ENCODE peak calls at places on chromosomes 4 and X, in five cellular contexts. S is left ventricle myocardium inferior; Y is activated CD8-positive, alpha-beta T cell treated with anti-CD3 and anti-CD28 coated beads for 36 hours; T is hepatocyte; C is adrenal gland. G is an unnamed sample.

GRCh38 chrX:57821703-57822375 is 88.4 kb downstream of the ZXDA start:
- DNase-seq in S (no peak), Y (peak; percentile 33), T (no peak), C (peak; percentile 18), G (no peak)

GRCh38 chr4:80263541-80264351 is 2.7 kb upstream of the FGF5 start:
- DNase-seq in S (no peak), Y (no peak), T (no peak), C (no peak), G (no peak)

GRCh38 chrX:25343060-25343459 is 327.3 kb upstream of the ARX start:
- DNase-seq in S (no peak), Y (no peak), T (no peak), C (no peak), G (no peak)

GRCh38 chr4:68338625-68339024 is 11.3 kb downstream of the YTHDC1 start:
- DNase-seq in S (no peak), Y (no peak), T (no peak), C (peak; percentile 32), G (no peak)

GRCh38 chr4:28702571-28702970 is 1841.9 kb downstream of the STIM2 start:
- DNase-seq in S (no peak), Y (no peak), T (no peak), C (no peak), G (no peak)

GRCh38 chr4:100555791-100556190 is 38.0 kb upstream of the EMCN start:
- DNase-seq in S (no peak), Y (no peak), T (no peak), C (no peak), G (no peak)

GRCh38 chr4:76279462-76279861 is 27.1 kb upstream of the STBD1 start:
- DNase-seq in S (no peak), Y (peak; percentile 53), T (no peak), C (no peak), G (no peak)

GRCh38 chr4:127959794-127960193 is 5.2 kb downstream of the MFSD8 start:
- DNase-seq in S (no peak), Y (no peak), T (no peak), C (no peak), G (no peak)

GRCh38 chr4:118712872-118713271 is 27.7 kb downstream of the METTL14 start:
- DNase-seq in S (no peak), Y (no peak), T (no peak), C (no peak), G (no peak)

GRCh38 chrX:104253567-104254441 is 929 bp downstream of the ESX1 start:
- DNase-seq in S (no peak), Y (peak; percentile 16), T (no peak), C (no peak), G (no peak)
- TF ChIP-seq CTCF in S (no peak), Y (no peak), T (peak; percentile 20), C (no peak), G (no peak)

GRCh38 chr4:189090174-189090814 is 850.4 kb upstream of the FRG1 start:
- DNase-seq in S (no peak), Y (no peak), T (peak; percentile 13), C (no peak), G (no peak)
- TF ChIP-seq CTCF in S (peak; percentile 38), Y (no peak), T (peak; percentile 50), C (peak; percentile 39), G (no peak)

DNA sequence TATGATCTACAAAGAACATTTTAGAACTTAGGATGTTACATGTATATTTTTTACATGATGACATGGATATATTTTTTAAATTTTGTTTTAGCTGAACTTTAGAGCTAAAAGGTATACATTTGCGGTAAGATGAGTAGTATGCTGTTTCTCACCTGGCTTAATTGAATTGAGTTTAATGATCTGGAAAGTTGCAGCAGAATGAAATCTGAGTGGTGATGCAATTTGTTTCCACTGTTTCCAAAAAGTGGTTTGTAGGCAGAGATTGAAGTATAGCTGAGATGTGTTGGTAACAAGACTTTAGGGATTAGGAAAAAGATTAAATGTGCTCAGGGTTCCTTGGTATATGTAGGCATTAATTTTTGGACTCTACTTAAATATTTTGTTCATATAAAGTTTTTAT is 68.1 kb downstream of the HPF1 start:
- DNase-seq in S (no peak), Y (no peak), T (no peak), C (no peak), G (no peak)
- TF ChIP-seq CTCF in S (no peak), Y (no peak), T (no peak), C (no peak), G (no peak)

GRCh38 chr4:1122501-1122900 is 9.1 kb upstream of the RNF212 start:
- DNase-seq in S (no peak), Y (no peak), T (no peak), C (no peak), G (no peak)
- TF ChIP-seq CTCF in S (no peak), Y (no peak), T (no peak), C (no peak), G (no peak)

GRCh38 chr4:159545556-159545955 is 442.7 kb downstream of the RAPGEF2 start:
- DNase-seq in S (no peak), Y (no peak), T (no peak), C (no peak), G (no peak)
- TF ChIP-seq CTCF in S (no peak), Y (no peak), T (no peak), C (no peak), G (no peak)

GRCh38 chrX:131783555-131784338 is 239.4 kb upstream of the STK26 start:
- DNase-seq in S (no peak), Y (no peak), T (no peak), C (peak; percentile 74), G (no peak)
- TF ChIP-seq CTCF in S (no peak), Y (no peak), T (no peak), C (peak; percentile 52), G (no peak)

DNA sequence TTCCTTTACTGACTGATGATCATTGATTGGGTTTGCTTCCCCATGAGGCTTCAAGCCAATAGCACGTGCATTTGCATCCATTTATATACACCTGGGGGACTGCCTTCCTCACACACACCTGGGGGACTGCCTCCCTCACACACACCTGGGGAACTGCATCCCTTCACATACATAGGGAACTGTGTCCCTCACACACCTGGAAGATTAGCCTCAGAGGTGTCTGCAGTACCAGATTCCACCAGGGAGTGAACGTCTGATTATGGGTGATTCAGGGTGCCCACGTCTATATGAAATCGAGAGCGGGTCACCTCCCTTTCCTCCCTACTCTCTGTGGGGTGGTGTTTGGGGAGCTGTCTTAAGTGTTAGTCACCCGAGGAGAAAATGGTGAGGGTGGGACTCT is 16.9 kb downstream of the CD99 start:
- DNase-seq in S (no peak), Y (peak; percentile 38), T (no peak), C (no peak), G (no peak)
- TF ChIP-seq CTCF in S (no peak), Y (no peak), T (no peak), C (no peak), G (no peak)

DNA sequence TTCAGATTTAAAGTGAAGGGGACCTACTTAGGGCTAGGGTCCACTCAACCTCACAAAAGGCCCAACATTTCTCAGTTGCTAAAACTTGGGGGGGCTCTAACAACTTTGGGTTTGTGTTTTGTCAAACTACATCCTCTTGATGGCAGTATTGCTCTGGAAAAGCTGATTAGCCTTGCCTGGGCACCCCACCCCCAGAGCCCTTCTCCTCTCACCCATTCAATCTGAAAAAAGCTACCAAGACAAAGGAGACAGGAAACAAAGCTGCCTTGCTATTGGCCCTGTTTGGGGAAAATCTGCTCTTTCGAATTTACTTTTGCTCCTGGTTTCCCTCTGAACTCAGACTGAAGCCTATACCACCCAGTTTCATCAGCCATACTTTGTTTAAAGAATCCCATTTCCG is 195.2 kb upstream of the STK26 start:
- DNase-seq in S (no peak), Y (peak; percentile 62), T (no peak), C (no peak), G (no peak)
- TF ChIP-seq CTCF in S (no peak), Y (peak; percentile 26), T (no peak), C (no peak), G (no peak)

GRCh38 chr4:54189140-54189539 is 40.0 kb upstream of the PDGFRA start:
- DNase-seq in S (no peak), Y (no peak), T (no peak), C (no peak), G (no peak)

GRCh38 chr4:54197926-54198325 is 31.2 kb upstream of the PDGFRA start:
- DNase-seq in S (no peak), Y (no peak), T (no peak), C (no peak), G (no peak)

GRCh38 chr4:54187148-54187547 is 41.9 kb upstream of the PDGFRA start:
- DNase-seq in S (peak; percentile 36), Y (no peak), T (no peak), C (peak; percentile 42), G (no peak)

DNA sequence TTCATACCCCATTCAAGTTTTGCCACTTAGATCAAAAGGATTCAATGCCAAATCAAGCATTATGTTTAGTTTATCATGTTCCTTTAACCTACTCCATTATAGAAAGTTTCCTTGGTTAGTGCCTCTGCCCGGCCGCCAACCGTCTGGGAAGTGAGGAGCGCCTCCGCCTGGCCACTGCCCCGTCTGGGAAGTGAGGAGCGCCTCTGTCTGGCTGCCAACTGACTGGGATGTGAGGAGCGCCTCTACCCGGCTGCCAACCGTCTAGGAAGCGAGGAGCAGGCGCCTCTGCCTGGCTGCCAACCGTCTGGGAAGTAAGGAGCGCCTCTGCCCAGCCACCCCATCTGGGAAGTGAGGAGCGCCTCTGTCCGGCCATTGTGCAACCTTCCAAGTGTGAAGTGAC is 36.3 kb upstream of the PDGFRA start:
- DNase-seq in S (no peak), Y (no peak), T (no peak), C (no peak), G (no peak)
- TF ChIP-seq CTCF in S (no peak), Y (no peak), T (no peak), C (no peak), G (no peak)

GRCh38 chr4:13302876-13303275 is 181.3 kb downstream of the RAB28 start:
- DNase-seq in S (no peak), Y (no peak), T (no peak), C (no peak), G (no peak)

GRCh38 chr4:13294961-13295605 is 189.1 kb downstream of the RAB28 start:
- DNase-seq in S (no peak), Y (no peak), T (peak; percentile 39), C (no peak), G (no peak)

GRCh38 chr4:13299343-13299742 is 184.8 kb downstream of the RAB28 start:
- DNase-seq in S (no peak), Y (no peak), T (no peak), C (no peak), G (no peak)

DNA sequence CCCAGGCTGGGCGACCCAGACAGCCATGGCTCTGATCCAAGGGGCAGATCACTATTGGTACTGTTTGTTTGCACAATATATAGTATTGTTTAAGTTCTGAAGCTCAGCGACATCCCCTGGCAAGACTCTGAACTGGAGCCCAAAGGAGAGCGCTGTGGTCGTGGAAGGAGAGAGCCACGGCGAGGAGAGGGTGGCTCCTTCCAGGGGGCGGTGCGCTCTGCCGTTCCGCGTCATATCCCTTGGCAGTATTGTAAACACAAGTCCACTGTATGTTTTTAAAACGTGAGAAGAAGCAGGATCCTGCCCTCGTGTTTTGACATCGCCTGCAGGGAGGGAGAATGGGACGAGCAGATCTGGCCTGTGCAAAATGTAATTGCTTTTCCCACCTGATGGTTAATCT is 185.5 kb downstream of the RAB28 start:
- DNase-seq in S (no peak), Y (no peak), T (no peak), C (no peak), G (no peak)
- TF ChIP-seq CTCF in S (no peak), Y (no peak), T (no peak), C (no peak), G (no peak)

G was measured in tibial artery.